ENCODE peak calls at places on chromosomes 6 and 20, in six cellular contexts. B is HCT116, V is transverse colon, E is A673, W is lower lobe of right lung, N is caudate nucleus. T is an unnamed sample.

GRCh38 chr6:61809004-61809595 is 476.9 kb downstream of the KHDRBS2 start:
- DNase-seq in B (no peak), V (no peak), E (peak), W (no peak), N (no peak), T (no peak)

GRCh38 chr6:113120214-113120576 is 737.0 kb upstream of the MARCKS start:
- DNase-seq in B (peak), V (no peak), E (peak), W (no peak), N (no peak), T (no peak)

GRCh38 chr6:34484899-34485298 is 19.0 kb downstream of the PACSIN1 start:
- DNase-seq in B (peak), V (no peak), E (no peak), W (no peak), N (no peak), T (no peak)

GRCh38 chr6:36592221-36592655 is 1.9 kb upstream of the SRSF3 start:
- DNase-seq in B (no peak), V (peak), E (no peak), W (no peak), N (no peak), T (no peak)

GRCh38 chr6:34791842-34792604 is at the start of gene BLTP3A:
- DNase-seq in B (peak), V (peak), E (peak), W (peak), N (no peak), T (peak)

GRCh38 chr6:150176152-150176551 is 33.3 kb downstream of the PPP1R14C start:
- DNase-seq in B (no peak), V (peak), E (no peak), W (no peak), N (no peak), T (no peak)

GRCh38 chr6:4319992-4320683 is 184.8 kb upstream of the ECI2 start:
- DNase-seq in B (no peak), V (no peak), E (peak), W (no peak), N (no peak), T (no peak)

GRCh38 chr6:36154286-36154685 is 24.0 kb downstream of the MAPK13 start:
- DNase-seq in B (no peak), V (no peak), E (no peak), W (no peak), N (no peak), T (no peak)

GRCh38 chr20:64226686-64227576 is 28.6 kb upstream of the PCMTD2 start:
- DNase-seq in B (no peak), V (no peak), E (no peak), W (peak), N (no peak), T (no peak)

GRCh38 chr20:19682249-19682648 is 75.8 kb upstream of the RIN2 start:
- DNase-seq in B (no peak), V (no peak), E (no peak), W (no peak), N (no peak), T (no peak)

GRCh38 chr20:48669946-48670630 is 157.7 kb downstream of the PREX1 start:
- DNase-seq in B (no peak), V (no peak), E (no peak), W (no peak), N (no peak), T (no peak)

GRCh38 chr20:63682384-63683139 is 13.9 kb upstream of the TNFRSF6B start:
- DNase-seq in B (peak), V (peak), E (peak), W (no peak), N (no peak), T (no peak)

GRCh38 chr20:54068495-54068894 is 1.9 kb downstream of the BCAS1 start:
- DNase-seq in B (no peak), V (peak), E (no peak), W (no peak), N (no peak), T (no peak)

GRCh38 chr6:11094411-11094851 is 797 bp downstream of the SMIM13 start:
- DNase-seq in B (no peak), V (peak), E (peak), W (peak), N (no peak), T (peak)

GRCh38 chr6:157021267-157022021 is 244.3 kb downstream of the ARID1B start:
- DNase-seq in B (peak), V (peak), E (peak), W (peak), N (peak), T (peak)

GRCh38 chr6:45118684-45119230 is 209.4 kb upstream of the RUNX2 start:
- DNase-seq in B (no peak), V (no peak), E (no peak), W (no peak), N (no peak), T (no peak)

GRCh38 chr6:149614352-149614751 is 34.2 kb downstream of the KATNA1 start:
- DNase-seq in B (no peak), V (no peak), E (no peak), W (no peak), N (no peak), T (no peak)

GRCh38 chr6:120198033-120198432 is 848.5 kb upstream of the MAN1A1 start:
- DNase-seq in B (no peak), V (no peak), E (no peak), W (no peak), N (no peak), T (no peak)

GRCh38 chr6:162343902-162344226 is 383.7 kb downstream of the PRKN start:
- DNase-seq in B (no peak), V (no peak), E (no peak), W (no peak), N (no peak), T (no peak)

GRCh38 chr6:83615025-83615999 is 93.6 kb downstream of the SNAP91 start:
- DNase-seq in B (peak), V (no peak), E (peak), W (no peak), N (no peak), T (no peak)

GRCh38 chr6:48628316-48628715 is 517.3 kb upstream of the PTCHD4 start:
- DNase-seq in B (no peak), V (no peak), E (no peak), W (no peak), N (no peak), T (no peak)

GRCh38 chr6:170200458-170200891 is 90.4 kb downstream of the DLL1 start:
- DNase-seq in B (no peak), V (no peak), E (no peak), W (no peak), N (no peak), T (no peak)

GRCh38 chr6:76681781-76682180 is 609.3 kb upstream of the IMPG1 start:
- DNase-seq in B (no peak), V (no peak), E (no peak), W (no peak), N (no peak), T (no peak)

GRCh38 chr6:115901896-115902295 is 158.8 kb downstream of the FRK start:
- DNase-seq in B (no peak), V (no peak), E (no peak), W (no peak), N (peak), T (no peak)

GRCh38 chr20:63400486-63401210 is 39.5 kb upstream of the CHRNA4 start:
- DNase-seq in B (no peak), V (no peak), E (no peak), W (no peak), N (no peak), T (no peak)

GRCh38 chr20:48448601-48449384 is 379.0 kb downstream of the PREX1 start:
- DNase-seq in B (no peak), V (no peak), E (no peak), W (no peak), N (no peak), T (no peak)

GRCh38 chr6:54019860-54020259 is 91.4 kb upstream of the MLIP start:
- DNase-seq in B (no peak), V (no peak), E (no peak), W (no peak), N (no peak), T (no peak)

GRCh38 chr6:116557863-116558262 is 4.3 kb downstream of the CALHM4 start:
- DNase-seq in B (peak), V (no peak), E (peak), W (no peak), N (no peak), T (no peak)

GRCh38 chr6:43096451-43097097 is 20.5 kb downstream of the PTK7 start:
- DNase-seq in B (no peak), V (peak), E (peak), W (peak), N (no peak), T (no peak)

GRCh38 chr6:163137036-163137435 is 277.5 kb upstream of the QKI start:
- DNase-seq in B (no peak), V (no peak), E (no peak), W (no peak), N (no peak), T (no peak)

GRCh38 chr6:116036885-116037284 is 23.8 kb downstream of the FRK start:
- DNase-seq in B (no peak), V (no peak), E (no peak), W (no peak), N (no peak), T (no peak)

GRCh38 chr6:119138906-119139541 is 60.6 kb upstream of the FAM184A start:
- DNase-seq in B (no peak), V (no peak), E (no peak), W (no peak), N (no peak), T (no peak)

GRCh38 chr20:21707267-21707666 is 1.8 kb downstream of the PAX1 start:
- DNase-seq in B (no peak), V (no peak), E (no peak), W (no peak), N (no peak), T (no peak)
- H3K27ac ChIP-seq in B (no peak), V (no peak), E (no peak), W (no peak), N (no peak), T (no peak)

GRCh38 chr6:47413752-47414516 is 63.7 kb upstream of the CD2AP start:
- DNase-seq in B (peak), V (no peak), E (peak), W (no peak), N (no peak), T (peak)

GRCh38 chr6:47416396-47417345 is 60.9 kb upstream of the CD2AP start:
- DNase-seq in B (no peak), V (no peak), E (no peak), W (no peak), N (no peak), T (no peak)

GRCh38 chr6:47419621-47420020 is 58.0 kb upstream of the CD2AP start:
- DNase-seq in B (no peak), V (no peak), E (no peak), W (no peak), N (no peak), T (no peak)

GRCh38 chr6:47414517-47415167 is 62.9 kb upstream of the CD2AP start:
- DNase-seq in B (no peak), V (no peak), E (peak), W (no peak), N (no peak), T (peak)
- H3K27ac ChIP-seq in B (peak), V (peak), E (no peak), W (peak), N (peak), T (no peak)

GRCh38 chr6:134541001-134541400 is 223.1 kb upstream of the SGK1 start:
- DNase-seq in B (no peak), V (no peak), E (no peak), W (no peak), N (no peak), T (no peak)
- H3K27ac ChIP-seq in B (no peak), V (no peak), E (no peak), W (peak), N (peak), T (peak)

GRCh38 chr6:39189915-39190544 is 39.2 kb downstream of the KCNK5 start:
- DNase-seq in B (no peak), V (peak), E (peak), W (peak), N (no peak), T (peak)
- H3K27ac ChIP-seq in B (no peak), V (peak), E (no peak), W (no peak), N (no peak), T (no peak)

DNA sequence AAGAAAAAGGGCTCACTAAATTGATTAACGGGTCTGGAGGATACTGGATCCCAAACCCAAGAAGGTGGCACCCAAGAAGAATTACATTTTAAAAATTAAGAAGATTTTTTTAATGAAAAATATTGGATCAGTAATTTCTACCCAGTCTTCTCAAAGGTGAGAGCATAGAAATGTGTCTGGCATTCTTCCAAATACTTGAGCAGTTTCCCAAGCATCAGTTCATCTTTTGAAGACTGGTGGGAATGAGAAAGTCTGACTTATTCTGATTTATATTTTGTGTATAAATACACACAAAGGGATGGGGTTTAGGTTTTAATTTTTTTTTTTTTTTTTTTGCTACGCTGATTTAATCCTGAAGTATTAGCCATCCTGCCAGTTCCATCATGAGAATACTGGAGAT is 3.3 kb downstream of the MGME1 start:
- DNase-seq in B (no peak), V (no peak), E (no peak), W (no peak), N (no peak), T (no peak)
- H3K27ac ChIP-seq in B (no peak), V (peak), E (peak), W (peak), N (peak), T (peak)

GRCh38 chr6:160883560-160883959 is 108.0 kb upstream of the MAP3K4 start:
- DNase-seq in B (no peak), V (no peak), E (no peak), W (no peak), N (no peak), T (no peak)
- H3K27ac ChIP-seq in B (no peak), V (no peak), E (no peak), W (no peak), N (no peak), T (no peak)